ENCODE peak calls at places on chromosomes 3 and 15, in five cellular contexts. F, G, Z, Q and L are unnamed samples.

GRCh38 chr3:101574388-101575156 is 592 bp downstream of the PCNP start:
- DNase-seq in G (peak; percentile 33), Z (peak; percentile 43), F (no peak), Q (peak; percentile 51), L (no peak)

GRCh38 chr3:105387122-105387751 is 20.5 kb downstream of the ALCAM start:
- DNase-seq in G (no peak), Z (no peak), F (no peak), Q (no peak), L (no peak)

GRCh38 chr3:111244760-111245159 is 173.1 kb downstream of the NECTIN3 start:
- DNase-seq in G (no peak), Q (no peak), Z (no peak), F (no peak), L (no peak)

GRCh38 chr3:190862209-190863118 is at the start of gene GMNC:
- DNase-seq in Z (peak; percentile 86), Q (peak; percentile 79), F (no peak), G (peak; percentile 61), L (peak; percentile 91)

GRCh38 chr3:68088216-68088615 is 433.8 kb upstream of the SUCLG2 start:
- DNase-seq in F (peak; percentile 21), G (no peak), Z (no peak), Q (no peak), L (no peak)

GRCh38 chr3:177596248-177596821 is 399.1 kb upstream of the TBL1XR1 start:
- DNase-seq in Z (no peak), Q (no peak), G (no peak), F (no peak), L (no peak)

GRCh38 chr3:25911525-25912295 is 121.8 kb downstream of the OXSM start:
- DNase-seq in F (no peak), Z (no peak), Q (no peak), G (no peak), L (no peak)

GRCh38 chr15:88649286-88649733 is 10.5 kb downstream of the ISG20 start:
- DNase-seq in Z (peak; percentile 53), Q (no peak), G (no peak), F (peak; percentile 54), L (no peak)

GRCh38 chr3:50264389-50264963 is 4.5 kb upstream of the SEMA3B start:
- DNase-seq in Z (peak; percentile 78), Q (no peak), F (no peak), G (peak; percentile 76), L (peak; percentile 89)

GRCh38 chr15:86316699-86317378 is 237.2 kb downstream of the AGBL1 start:
- DNase-seq in Q (peak; percentile 18), Z (no peak), G (no peak), F (no peak), L (no peak)

GRCh38 chr3:194688207-194688711 is 2.6 kb downstream of the FAM43A start:
- DNase-seq in Q (peak; percentile 75), Z (peak; percentile 56), F (peak; percentile 19), G (no peak), L (peak; percentile 41)

DNA sequence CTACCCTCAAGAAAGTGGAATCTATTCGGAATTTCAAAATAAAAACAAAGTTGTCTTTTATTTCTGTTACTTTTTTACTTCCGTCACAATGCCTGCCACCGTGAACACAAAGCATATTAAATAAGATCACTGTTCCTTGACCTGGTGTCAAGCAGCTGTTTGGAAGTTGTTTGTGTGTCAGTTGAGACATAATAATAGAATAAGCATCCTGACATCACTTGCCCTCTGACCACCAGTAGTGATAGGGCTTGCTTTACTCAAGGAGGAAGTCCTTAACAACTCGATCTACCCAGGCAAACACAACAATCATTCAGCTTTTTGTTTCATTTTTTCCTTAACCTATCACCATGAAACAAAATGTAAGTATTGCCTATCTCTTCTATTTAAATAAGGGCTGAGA is 454.4 kb upstream of the RASGRP1 start:
- DNase-seq in Q (no peak), G (no peak), Z (no peak), F (no peak), L (no peak)
- H3K36me3 ChIP-seq in Q (no peaks in the 10 kb centered on the region), G (no peaks in the 10 kb centered on the region), Z (no peaks in the 10 kb centered on the region), F (no peaks in the 10 kb centered on the region), L (no peaks in the 10 kb centered on the region)

GRCh38 chr3:138066383-138066782 is 49.0 kb downstream of the DZIP1L start:
- DNase-seq in Q (no peak), F (no peak), G (no peak), Z (no peak), L (no peak)

GRCh38 chr3:138068579-138069174 is 46.7 kb downstream of the DZIP1L start:
- DNase-seq in Q (peak; percentile 89), F (peak; percentile 63), Z (peak; percentile 75), G (peak; percentile 69), L (peak; percentile 93)

GRCh38 chr3:138066972-138067371 is 48.4 kb downstream of the DZIP1L start:
- DNase-seq in Q (no peak), G (no peak), F (no peak), Z (no peak), L (no peak)

GRCh38 chr3:138070006-138070405 is 45.4 kb downstream of the DZIP1L start:
- DNase-seq in Z (no peak), G (no peak), F (no peak), Q (no peak), L (no peak)

DNA sequence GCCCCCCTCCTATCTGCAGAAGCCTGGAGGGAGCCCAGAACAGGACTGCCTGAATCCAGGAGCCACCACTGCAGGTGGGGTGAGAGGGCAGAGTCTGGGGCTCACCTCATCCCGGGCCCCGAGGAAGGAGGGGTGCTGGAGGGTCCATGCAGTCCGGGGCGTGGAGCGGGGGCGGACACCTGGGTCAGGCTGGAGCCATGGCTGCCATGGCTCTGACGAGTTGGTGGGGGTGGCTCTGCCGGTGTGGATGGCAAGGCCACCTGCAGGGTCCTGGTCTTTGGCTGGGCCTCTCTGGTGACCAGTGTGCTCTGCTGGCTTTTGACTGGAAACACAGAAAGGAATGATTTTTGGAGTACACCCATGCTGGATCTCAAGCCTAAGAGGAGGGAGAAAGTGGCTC is 47.4 kb downstream of the DZIP1L start:
- DNase-seq in Q (no peak), F (no peak), G (no peak), Z (no peak), L (no peak)
- H3K36me3 ChIP-seq in Q (peaks cover 4% of the 10 kb centered on the region), F (no peaks in the 10 kb centered on the region), G (peaks cover 96% of the 10 kb centered on the region), Z (peaks cover 58% of the 10 kb centered on the region), L (peaks cover 49% of the 10 kb centered on the region)

DNA sequence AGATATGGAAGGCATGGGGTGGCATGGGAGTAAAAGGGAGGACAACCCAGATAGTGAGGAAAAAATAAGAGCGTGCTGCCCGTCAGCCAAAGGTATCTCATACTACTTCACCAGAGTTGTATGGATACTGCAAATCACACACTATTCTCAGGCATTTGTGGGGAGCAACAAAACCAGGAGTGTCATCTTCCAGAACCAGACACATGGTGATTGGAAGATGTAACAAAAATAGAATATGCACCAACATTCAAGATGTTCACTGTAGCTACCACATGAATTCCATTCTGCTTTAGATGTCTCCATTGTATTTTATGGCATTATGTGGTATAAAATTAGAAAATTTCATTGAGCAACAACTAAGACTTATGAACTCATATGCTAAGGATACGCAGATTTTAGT is 34.9 kb downstream of the CD47 start:
- DNase-seq in Z (no peak), Q (no peak), G (no peak), F (no peak), L (no peak)
- H3K36me3 ChIP-seq in Z (peaks cover 61% of the 10 kb centered on the region), Q (no peaks in the 10 kb centered on the region), G (no peaks in the 10 kb centered on the region), F (peaks cover 33% of the 10 kb centered on the region), L (peaks cover 87% of the 10 kb centered on the region)

GRCh38 chr3:167705840-167706239 is 28.9 kb downstream of the PDCD10 start:
- DNase-seq in F (no peak), Q (no peak), Z (no peak), G (no peak), L (no peak)
- H3K36me3 ChIP-seq in F (peaks cover 9% of the 10 kb centered on the region), Q (no peaks in the 10 kb centered on the region), Z (peaks cover 35% of the 10 kb centered on the region), G (no peaks in the 10 kb centered on the region), L (no peaks in the 10 kb centered on the region)